ENCODE peak calls at places on chromosome 4, in four cellular contexts. T is lower leg skin, O is foreskin keratinocyte, C is tibial artery. I is an unnamed sample.

GRCh38 chr4:168386002-168386401 is 67.5 kb upstream of the DDX60 start:
- DNase-seq in O (no peak), C (no peak), T (no peak), I (no peak)

GRCh38 chr4:178240891-178241290 is 798.7 kb upstream of the AGA start:
- DNase-seq in T (no peak), O (no peak), C (no peak), I (no peak)

GRCh38 chr4:163556169-163556568 is 61.7 kb downstream of the TMA16 start:
- DNase-seq in T (no peak), O (no peak), C (no peak), I (no peak)

GRCh38 chr4:85756938-85757337 is 282.0 kb downstream of the ARHGAP24 start:
- DNase-seq in T (no peak), O (no peak), C (no peak), I (no peak)

GRCh38 chr4:31275906-31276305 is 555.7 kb downstream of the PCDH7 start:
- DNase-seq in O (peak), C (no peak), T (no peak), I (no peak)

GRCh38 chr4:109989044-109989443 is 76.4 kb downstream of the EGF start:
- DNase-seq in T (peak), C (no peak), O (peak), I (no peak)

GRCh38 chr4:78880874-78881492 is 58.3 kb downstream of the PAQR3 start:
- DNase-seq in C (no peak), T (no peak), O (no peak), I (no peak)

GRCh38 chr4:124530464-124531077 is 182.0 kb downstream of the ANKRD50 start:
- DNase-seq in C (no peak), O (no peak), T (no peak), I (no peak)

GRCh38 chr4:27684501-27685077 is 823.9 kb downstream of the STIM2 start:
- DNase-seq in T (peak), O (peak), C (peak), I (no peak)

GRCh38 chr4:69071286-69071685 is 25.0 kb upstream of the UGT2B7 start:
- DNase-seq in O (no peak), C (no peak), T (no peak), I (no peak)

GRCh38 chr4:113050837-113051236 is 1.4 kb downstream of the ANK2 start:
- DNase-seq in C (no peak), T (no peak), O (no peak), I (no peak)

GRCh38 chr4:169593050-169593449 is 19.3 kb downstream of the NEK1 start:
- DNase-seq in T (no peak), O (no peak), C (no peak), I (no peak)

GRCh38 chr4:173418636-173419035 is 19.7 kb upstream of the SCRG1 start:
- DNase-seq in O (no peak), T (no peak), C (no peak), I (no peak)

GRCh38 chr4:139453041-139453370 is 915 bp upstream of the RAB33B start:
- DNase-seq in C (no peak), T (peak), O (peak), I (no peak)

GRCh38 chr4:46506876-46507275 is 116.9 kb upstream of the GABRA2 start:
- DNase-seq in O (peak), T (no peak), C (no peak), I (no peak)

GRCh38 chr4:116618638-116619037 is 466.7 kb downstream of the TRAM1L1 start:
- DNase-seq in C (no peak), T (no peak), O (no peak), I (no peak)

GRCh38 chr4:94665500-94666398 is 92.0 kb upstream of the BMPR1B start:
- DNase-seq in T (no peak), C (no peak), O (no peak), I (no peak)

GRCh38 chr4:52572936-52573485 is 86.1 kb downstream of the USP46 start:
- DNase-seq in C (no peak), O (peak), T (no peak), I (no peak)

GRCh38 chr4:38993683-38994082 is 38.5 kb downstream of the TMEM156 start:
- DNase-seq in O (no peak), T (no peak), C (no peak), I (no peak)

GRCh38 chr4:5399790-5400421 is 308.5 kb downstream of the EVC2 start:
- DNase-seq in O (no peak), T (no peak), C (no peak), I (no peak)
- TF ChIP-seq CTCF in O (peak), T (no peak), C (no peak), I (no peak)

DNA sequence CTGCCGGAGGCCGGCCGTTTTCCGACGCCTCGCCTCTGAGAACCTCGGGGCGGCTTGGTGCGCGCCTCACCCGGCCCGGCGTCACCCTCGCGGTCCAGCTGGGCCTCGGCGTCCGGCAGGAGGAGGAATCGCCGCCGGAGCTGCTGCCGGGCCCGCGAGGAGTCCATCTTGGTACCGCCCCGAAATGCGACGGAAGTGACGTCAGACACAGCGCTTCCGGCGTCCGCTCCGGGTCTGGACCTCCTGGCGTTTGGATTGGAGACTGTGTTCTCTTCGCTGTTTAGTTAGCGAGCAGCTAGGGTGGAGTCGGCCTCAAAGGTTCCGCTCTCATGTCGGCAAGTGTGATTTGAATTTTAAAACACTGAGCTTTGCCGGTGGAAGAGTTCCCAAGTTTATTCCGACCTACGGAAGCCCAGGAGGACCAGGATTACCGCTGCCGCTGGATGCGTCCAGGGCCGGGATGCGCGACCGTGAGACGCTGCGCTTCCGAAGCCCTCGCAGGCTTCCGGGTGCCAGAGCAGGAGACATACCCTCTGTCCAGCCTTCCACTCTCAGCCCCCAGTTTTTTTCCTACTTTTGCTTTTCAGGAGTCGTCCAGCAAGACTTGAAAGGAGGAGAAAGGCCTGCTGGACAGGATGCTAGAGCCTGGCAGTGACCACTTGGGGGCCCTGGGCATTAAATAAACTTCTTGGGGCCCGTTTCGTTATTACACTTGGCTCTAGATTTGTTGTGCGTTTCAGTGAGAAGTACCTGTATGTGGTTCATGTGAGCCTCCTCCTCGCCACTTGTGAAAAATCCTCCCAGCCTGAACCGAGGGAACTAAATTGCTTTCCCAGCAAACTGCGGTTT is at the start of gene TMEM128:
- DNase-seq in T (peak), O (peak), C (peak), I (peak)
- TF ChIP-seq CTCF in T (no peak), O (peak), C (peak), I (peak)

GRCh38 chr4:145785391-145786008 is 105.6 kb downstream of the C4orf51 start:
- DNase-seq in T (no peak), C (no peak), O (no peak), I (no peak)

GRCh38 chr4:145779319-145779801 is 99.4 kb downstream of the C4orf51 start:
- DNase-seq in T (no peak), O (no peak), C (no peak), I (no peak)

GRCh38 chr4:145781306-145781705 is 101.4 kb downstream of the C4orf51 start:
- DNase-seq in T (no peak), C (no peak), O (no peak), I (no peak)

GRCh38 chr4:145784036-145784435 is 104.1 kb downstream of the C4orf51 start:
- DNase-seq in O (no peak), T (no peak), C (no peak), I (no peak)

GRCh38 chr4:145782756-145783155 is 102.8 kb downstream of the C4orf51 start:
- DNase-seq in C (no peak), T (no peak), O (no peak), I (no peak)
- TF ChIP-seq CTCF in C (no peak), T (no peak), O (no peak), I (no peak)

DNA sequence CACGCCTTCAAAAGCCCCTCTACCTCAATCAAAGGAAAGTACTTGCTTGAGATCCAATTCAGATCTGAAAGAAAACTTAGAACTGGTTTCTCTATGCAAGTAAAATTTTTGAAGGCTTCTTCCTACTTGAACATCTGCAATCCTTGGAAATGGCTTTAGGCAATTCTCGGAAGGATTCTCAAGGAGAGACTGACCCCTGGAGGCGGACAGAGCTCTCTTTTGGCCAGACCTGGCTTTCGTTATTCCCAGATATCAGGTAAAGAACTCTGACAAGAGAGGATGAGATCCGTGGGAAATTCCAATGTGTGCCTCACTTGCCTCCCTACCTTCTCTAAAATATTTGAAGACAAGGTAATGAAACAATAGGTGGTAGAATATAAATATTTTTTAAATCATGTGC is 670.3 kb upstream of the FAM241A start:
- DNase-seq in O (peak), T (no peak), C (no peak), I (no peak)
- TF ChIP-seq CTCF in O (peak), T (no peak), C (peak), I (no peak)

GRCh38 chr4:22410645-22411247 is 105.1 kb downstream of the ADGRA3 start:
- DNase-seq in O (no peak), C (no peak), T (no peak), I (no peak)
- TF ChIP-seq CTCF in O (peak), C (peak), T (no peak), I (peak)

DNA sequence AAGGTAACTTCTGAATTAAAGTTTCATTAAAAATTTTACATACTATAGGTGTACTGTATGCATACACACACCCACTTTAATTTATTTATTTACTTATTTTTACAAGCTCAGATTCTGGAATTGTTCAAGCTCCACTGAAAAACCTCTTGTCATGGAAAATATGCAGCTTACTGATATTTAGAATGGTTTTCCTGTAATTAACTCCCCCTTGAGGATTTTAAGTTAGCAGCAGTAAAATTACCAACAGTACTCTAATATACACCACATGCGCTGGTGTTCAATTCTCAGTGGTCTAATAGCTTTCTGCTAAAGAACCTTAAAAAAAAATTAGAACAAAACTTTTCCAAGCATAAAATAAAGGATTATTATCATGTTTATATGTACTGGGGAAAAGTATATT is 12.0 kb downstream of the MAB21L2 start:
- DNase-seq in O (no peak), T (no peak), C (no peak), I (no peak)
- TF ChIP-seq CTCF in O (peak), T (no peak), C (no peak), I (no peak)

GRCh38 chr4:144355809-144356757 is 215.6 kb upstream of the GYPA start:
- DNase-seq in C (no peak), O (peak), T (no peak), I (no peak)
- TF ChIP-seq CTCF in C (no peak), O (peak), T (no peak), I (no peak)

DNA sequence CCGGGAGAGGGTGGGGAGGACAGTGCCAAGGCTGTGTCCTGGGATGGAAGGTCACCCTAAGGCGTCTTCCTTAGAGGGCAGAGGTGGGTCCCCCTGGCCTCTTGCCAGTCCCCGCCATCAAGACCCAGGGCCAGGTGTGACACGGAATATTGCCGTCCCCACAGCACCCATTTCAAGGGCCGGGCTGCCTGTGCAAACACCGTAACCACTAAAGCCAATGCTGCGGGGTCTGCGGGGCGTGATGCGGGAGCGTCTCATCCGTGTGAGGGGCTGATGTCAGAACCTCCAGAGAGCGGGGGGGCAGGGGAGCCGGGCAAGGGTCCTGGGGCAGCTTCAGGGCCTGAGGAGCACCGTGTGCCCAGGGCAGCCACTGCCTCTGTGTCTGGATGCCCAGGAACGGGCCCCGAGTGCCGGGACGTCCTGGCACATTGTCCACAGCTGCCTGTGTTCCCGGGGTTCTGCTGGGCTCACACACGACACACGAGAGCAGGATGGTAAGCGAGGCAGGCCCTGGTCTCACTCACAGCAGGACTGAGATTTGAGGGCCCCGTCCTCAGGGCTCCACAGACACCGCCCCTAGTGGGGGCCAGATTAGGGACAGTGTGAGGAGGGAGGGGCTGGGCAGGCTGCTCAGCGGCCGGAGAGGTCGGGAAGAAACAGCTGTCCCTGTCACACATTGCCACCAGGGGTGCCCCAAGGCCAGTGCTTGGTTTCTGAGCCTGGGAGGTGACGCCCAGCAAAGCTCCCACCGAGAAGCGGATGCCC is 29.2 kb downstream of the NKX1-1 start:
- DNase-seq in T (no peak), C (peak), O (no peak), I (no peak)
- TF ChIP-seq CTCF in T (no peak), C (no peak), O (no peak), I (no peak)

I was measured in natural killer cell.